ENCODE peak calls at places on chromosomes 5 and 9, in four cellular contexts. F is tibial artery, N is IMR-90, L is upper lobe of left lung. E is an unnamed sample.

GRCh38 chr9:130583271-130583670 is 3.9 kb downstream of the FUBP3 start:
- DNase-seq in F (no peak), N (no peak), L (no peak), E (no peak)

GRCh38 chr5:176609724-176610429 is at the start of gene GPRIN1:
- DNase-seq in F (no peak), N (peak; percentile 36), L (peak; percentile 94), E (peak; percentile 63)

GRCh38 chr9:129517006-129517405 is 103.9 kb downstream of the C9orf50 start:
- DNase-seq in F (no peak), N (no peak), L (no peak), E (no peak)

GRCh38 chr5:39473156-39473779 is 48.5 kb upstream of the DAB2 start:
- DNase-seq in F (no peak), N (peak; percentile 90), L (no peak), E (no peak)

GRCh38 chr9:88278036-88278435 is 110.2 kb upstream of the SPIN1 start:
- DNase-seq in F (no peak), N (no peak), L (no peak), E (no peak)

GRCh38 chr5:90546216-90546837 is 12.3 kb upstream of the ADGRV1 start:
- DNase-seq in F (no peak), N (no peak), L (no peak), E (no peak)

GRCh38 chr9:28887188-28887884 is 1314.1 kb upstream of the C9orf72 start:
- DNase-seq in F (no peak), N (no peak), L (no peak), E (no peak)

GRCh38 chr5:10590226-10591047 is 26.6 kb downstream of the ANKRD33B start:
- DNase-seq in F (peak; percentile 29), N (peak; percentile 69), L (peak; percentile 34), E (no peak)

GRCh38 chr9:18543406-18543965 is 69.5 kb downstream of the ADAMTSL1 start:
- DNase-seq in F (no peak), N (peak; percentile 76), L (no peak), E (no peak)

GRCh38 chr5:141437208-141437607 is 6.9 kb downstream of the PCDHGA12 start:
- DNase-seq in F (no peak), N (peak; percentile 52), L (no peak), E (no peak)
- H3K9me3 ChIP-seq in F (peaks cover 81% of the 10 kb centered on the region), N (peaks cover 13% of the 10 kb centered on the region), L (peaks cover 18% of the 10 kb centered on the region), E (no peaks in the 10 kb centered on the region)

GRCh38 chr5:152164860-152165259 is 240.2 kb upstream of the GLRA1 start:
- DNase-seq in F (no peak), N (no peak), L (no peak), E (no peak)
- TF ChIP-seq CTCF in F (no peak), N (no peak), L (no peak), E (no peak)

GRCh38 chr5:132754947-132755346 is 7.7 kb downstream of the CCNI2 start:
- DNase-seq in F (no peak), N (peak; percentile 51), L (no peak), E (no peak)
- H3K4me1 ChIP-seq in F (no peaks in the 10 kb centered on the region), N (peaks cover 2% of the 10 kb centered on the region), L (no peaks in the 10 kb centered on the region), E (no peaks in the 10 kb centered on the region)

GRCh38 chr5:7852988-7853387 is 2.1 kb upstream of the CFAP90 start:
- DNase-seq in F (no peak), N (no peak), L (no peak), E (no peak)
- H3K9me3 ChIP-seq in F (no peaks in the 10 kb centered on the region), N (peaks cover 2% of the 10 kb centered on the region), L (no peaks in the 10 kb centered on the region), E (no peaks in the 10 kb centered on the region)

GRCh38 chr5:147782053-147783028 is at the start of gene JAKMIP2:
- DNase-seq in F (peak; percentile 64), N (peak; percentile 1), L (peak; percentile 77), E (peak; percentile 45)
- TF ChIP-seq CTCF in F (no peak), N (no peak), L (no peak), E (no peak)

GRCh38 chr9:132249690-132250089 is 87.8 kb downstream of the NTNG2 start:
- DNase-seq in F (no peak), N (no peak), L (no peak), E (no peak)

GRCh38 chr9:132245465-132245864 is 83.6 kb downstream of the NTNG2 start:
- DNase-seq in F (no peak), N (no peak), L (no peak), E (no peak)

GRCh38 chr9:132250324-132251262 is 88.7 kb downstream of the NTNG2 start:
- DNase-seq in F (no peak), N (no peak), L (no peak), E (no peak)

GRCh38 chr9:132247942-132248341 is 86.1 kb downstream of the NTNG2 start:
- DNase-seq in F (no peak), N (no peak), L (no peak), E (no peak)

DNA sequence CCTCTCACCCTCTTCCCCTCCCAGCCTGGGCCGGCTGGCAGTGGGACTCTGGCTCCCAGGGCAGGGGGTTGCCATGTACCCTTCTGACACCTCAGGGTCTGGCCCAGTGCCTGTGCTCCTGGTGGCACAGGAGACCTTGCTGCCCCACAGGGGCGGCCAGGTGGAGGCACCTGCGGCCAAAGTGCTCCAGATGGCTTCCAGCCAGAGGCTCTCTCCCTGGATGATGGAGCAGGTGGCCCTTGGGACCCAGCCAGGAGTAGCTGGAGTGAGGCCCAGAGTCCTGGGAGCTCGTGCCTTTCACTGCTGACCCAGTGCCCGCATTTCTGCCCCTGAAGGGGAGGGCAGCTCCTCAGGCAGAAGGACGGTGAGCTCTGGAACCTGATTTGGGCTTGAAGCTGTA is 87.3 kb downstream of the NTNG2 start:
- DNase-seq in F (no peak), N (no peak), L (no peak), E (no peak)
- H3K4me1 ChIP-seq in F (peaks cover 16% of the 10 kb centered on the region), N (no peaks in the 10 kb centered on the region), L (no peaks in the 10 kb centered on the region), E (no peaks in the 10 kb centered on the region)

GRCh38 chr5:180271205-180271604 is 20.7 kb downstream of the MAPK9 start:
- DNase-seq in F (no peak), N (no peak), L (no peak), E (no peak)
- H3K9me3 ChIP-seq in F (peaks cover 22% of the 10 kb centered on the region), N (peaks cover 37% of the 10 kb centered on the region), L (peaks cover 29% of the 10 kb centered on the region), E (no peaks in the 10 kb centered on the region)

GRCh38 chr9:36827593-36827992 is 206.5 kb downstream of the PAX5 start:
- DNase-seq in F (no peak), N (no peak), L (no peak), E (no peak)
- TF ChIP-seq CTCF in F (no peak), N (no peak), L (no peak), E (no peak)

DNA sequence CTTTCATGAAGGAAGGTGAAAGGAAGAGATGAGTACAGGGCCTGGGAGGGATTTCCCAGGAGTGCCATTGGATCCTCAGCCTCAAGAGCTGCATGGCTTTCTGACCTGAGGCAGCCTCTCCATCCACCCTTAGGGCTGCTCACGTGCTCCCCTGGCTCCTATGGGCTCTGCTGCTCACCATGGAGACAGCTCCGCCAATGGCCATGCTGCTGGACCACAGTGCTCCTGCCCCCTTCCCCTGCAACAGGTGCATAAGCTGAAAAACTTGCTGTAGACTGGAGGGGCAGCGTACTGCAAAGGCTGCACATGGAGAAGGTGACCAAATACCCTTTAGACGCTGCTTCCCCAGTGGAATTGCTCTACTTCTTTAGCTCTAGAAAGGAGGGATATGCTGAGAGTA is 112.7 kb upstream of the PANK3 start:
- DNase-seq in F (no peak), N (no peak), L (no peak), E (no peak)
- H3K4me1 ChIP-seq in F (no peaks in the 10 kb centered on the region), N (no peaks in the 10 kb centered on the region), L (no peaks in the 10 kb centered on the region), E (no peaks in the 10 kb centered on the region)